ENCODE peak calls at places on chromosomes 2 and 18, in four cellular contexts. One of them, this sample, is unnamed.

GRCh38 chr2:222942556-222942955 is 81.7 kb downstream of the ACSL3 start:
- DNase-seq in GM23248: no peak
- DNase-seq in GM23338: no peak
- DNase-seq in neural progenitor cell: no peak
- DNase-seq in this sample: no peak

GRCh38 chr2:196719565-196719872 is 80.0 kb downstream of the GTF3C3 start:
- DNase-seq in GM23248: no peak
- DNase-seq in GM23338: peak
- DNase-seq in neural progenitor cell: no peak
- DNase-seq in this sample: no peak

GRCh38 chr2:120703330-120703994 is 32.2 kb upstream of the GLI2 start:
- DNase-seq in GM23248: peak
- DNase-seq in GM23338: no peak
- DNase-seq in neural progenitor cell: no peak
- DNase-seq in this sample: no peak

GRCh38 chr2:241116606-241117560 is 14.8 kb upstream of the MTERF4 start:
- DNase-seq in GM23248: no peak
- DNase-seq in GM23338: no peak
- DNase-seq in neural progenitor cell: no peak
- DNase-seq in this sample: no peak

GRCh38 chr2:6845312-6845711 is 20.4 kb downstream of the CMPK2 start:
- DNase-seq in GM23248: peak
- DNase-seq in GM23338: peak
- DNase-seq in neural progenitor cell: peak
- DNase-seq in this sample: peak

GRCh38 chr2:24844023-24844685 is 50.9 kb downstream of the CENPO start:
- DNase-seq in GM23248: no peak
- DNase-seq in GM23338: no peak
- DNase-seq in neural progenitor cell: no peak
- DNase-seq in this sample: no peak

GRCh38 chr2:86366651-86367500 is 29.4 kb upstream of the REEP1 start:
- DNase-seq in GM23248: no peak
- DNase-seq in GM23338: no peak
- DNase-seq in neural progenitor cell: no peak
- DNase-seq in this sample: no peak

GRCh38 chr2:66305714-66306113 is 129.2 kb upstream of the MEIS1 start:
- DNase-seq in GM23248: no peak
- DNase-seq in GM23338: no peak
- DNase-seq in neural progenitor cell: no peak
- DNase-seq in this sample: no peak

GRCh38 chr18:35466815-35467623 is 30.7 kb downstream of the INO80C start:
- DNase-seq in GM23248: no peak
- DNase-seq in GM23338: no peak
- DNase-seq in neural progenitor cell: no peak
- DNase-seq in this sample: no peak

DNA sequence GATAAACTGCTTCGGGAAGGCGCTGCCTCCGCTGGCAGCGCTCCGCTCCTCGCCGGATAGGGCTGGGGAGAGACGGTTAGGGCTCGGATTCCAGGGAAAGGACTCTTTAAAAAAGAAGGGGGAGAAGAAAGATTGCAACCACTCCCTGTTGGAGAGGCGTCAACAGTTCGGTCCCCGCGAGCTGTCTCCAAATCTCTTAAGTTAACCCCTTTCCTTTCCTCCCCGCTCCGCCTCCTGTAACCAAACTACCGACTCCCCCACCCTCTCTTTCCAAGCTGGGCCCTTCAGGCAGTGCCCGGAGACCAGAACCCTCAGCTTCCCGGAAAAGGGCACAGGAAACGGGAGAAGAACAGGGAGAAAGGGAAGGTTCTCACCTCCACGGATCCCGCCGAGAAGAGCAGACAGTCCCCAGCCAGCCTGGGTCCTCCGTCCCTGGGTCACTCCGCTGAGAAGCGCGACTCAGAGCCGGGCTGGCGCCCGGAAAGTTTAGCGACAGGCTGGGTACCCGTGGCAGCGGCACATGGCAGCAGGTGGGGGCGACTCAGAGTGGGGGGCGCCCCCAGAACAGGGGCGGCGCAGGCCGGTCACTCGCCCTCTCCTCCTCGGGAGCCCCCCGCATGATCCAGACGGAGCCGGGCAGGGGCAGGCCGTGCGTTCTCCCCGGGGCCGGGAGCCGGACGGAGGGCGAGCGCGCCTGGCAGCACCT is 662 bp downstream of the FZD5 start:
- DNase-seq in GM23248: peak
- DNase-seq in GM23338: no peak
- DNase-seq in neural progenitor cell: peak
- DNase-seq in this sample: no peak
- H2AFZ ChIP-seq in GM23248: peak
- H2AFZ ChIP-seq in GM23338: no peak
- H2AFZ ChIP-seq in neural progenitor cell: no peak
- H2AFZ ChIP-seq in this sample: peak

DNA sequence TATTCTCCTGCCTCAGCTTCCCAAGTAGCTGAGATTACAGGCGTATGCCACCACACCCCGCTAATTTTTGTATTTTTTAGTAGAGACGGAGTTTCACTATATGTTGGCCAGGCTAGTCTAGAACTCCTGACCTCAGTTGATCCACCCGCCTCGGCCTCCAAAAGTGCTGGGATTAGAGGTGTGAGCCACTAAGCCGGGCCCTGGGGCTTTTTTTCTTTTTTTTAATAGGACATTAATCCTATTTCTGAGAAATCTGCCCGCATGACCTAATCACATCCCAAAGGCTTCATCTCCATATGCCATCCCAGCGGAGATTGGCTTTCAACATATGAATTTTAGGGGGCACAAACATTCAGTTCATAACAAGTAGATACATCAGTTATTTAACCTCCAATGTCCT is 128.6 kb downstream of the CNTNAP5 start:
- DNase-seq in GM23248: no peak
- DNase-seq in GM23338: no peak
- DNase-seq in neural progenitor cell: no peak
- DNase-seq in this sample: no peak
- TF ChIP-seq EZH2phosphoT487 in GM23248: no peak
- TF ChIP-seq EZH2phosphoT487 in GM23338: no peak
- TF ChIP-seq EZH2phosphoT487 in neural progenitor cell: no peak
- TF ChIP-seq EZH2phosphoT487 in this sample: no peak

GRCh38 chr2:231685349-231686191 is 22.8 kb upstream of the PTMA start:
- DNase-seq in GM23248: no peak
- DNase-seq in GM23338: peak
- DNase-seq in neural progenitor cell: peak
- DNase-seq in this sample: peak
- H2AFZ ChIP-seq in GM23248: no peak
- H2AFZ ChIP-seq in GM23338: peak
- H2AFZ ChIP-seq in neural progenitor cell: no peak
- H2AFZ ChIP-seq in this sample: no peak

GRCh38 chr2:68767031-68767961 is 32.7 kb downstream of the ARHGAP25 start:
- DNase-seq in GM23248: no peak
- DNase-seq in GM23338: no peak
- DNase-seq in neural progenitor cell: no peak
- DNase-seq in this sample: peak
- TF ChIP-seq EZH2phosphoT487 in GM23248: no peak
- TF ChIP-seq EZH2phosphoT487 in GM23338: no peak
- TF ChIP-seq EZH2phosphoT487 in neural progenitor cell: no peak
- TF ChIP-seq EZH2phosphoT487 in this sample: no peak